ENCODE peak calls at places on chromosomes 3 and 15, in six cellular contexts. M is adrenal gland, Z is astrocyte of the spinal cord, C is AG09309, O is A549, V is stomach. N is an unnamed sample.

GRCh38 chr3:147189016-147189415 is 217.3 kb downstream of the ZIC4 start:
- DNase-seq in C (no peak), M (no peak), Z (peak), V (no peak), O (no peak), N (no peak)

GRCh38 chr3:130707914-130708601 is 38.6 kb downstream of the PIK3R4 start:
- DNase-seq in O (no peak), M (no peak), C (no peak), Z (no peak), V (no peak), N (no peak)

GRCh38 chr3:102158080-102158756 is 276.6 kb upstream of the ZPLD1 start:
- DNase-seq in M (no peak), C (no peak), V (no peak), Z (no peak), O (no peak), N (no peak)

GRCh38 chr15:101091080-101092017 is 160.5 kb downstream of the CHSY1 start:
- DNase-seq in M (peak), C (peak), O (no peak), V (no peak), Z (peak), N (peak)

GRCh38 chr15:78004222-78004727 is 73.2 kb downstream of the TBC1D2B start:
- DNase-seq in V (no peak), C (no peak), O (no peak), M (no peak), Z (no peak), N (no peak)

GRCh38 chr3:171649282-171649681 is 161.0 kb downstream of the PLD1 start:
- DNase-seq in M (no peak), C (no peak), V (no peak), Z (no peak), O (no peak), N (no peak)

GRCh38 chr3:86563358-86563970 is 427.5 kb downstream of the VGLL3 start:
- DNase-seq in M (no peak), V (no peak), O (peak), Z (peak), C (peak), N (peak)

GRCh38 chr15:47737424-47737823 is 20.1 kb downstream of the SEMA6D start:
- DNase-seq in O (no peak), M (no peak), Z (no peak), V (no peak), C (no peak), N (no peak)

GRCh38 chr15:60583946-60584345 is 105.0 kb upstream of the ICE2 start:
- DNase-seq in C (no peak), M (no peak), V (no peak), O (no peak), Z (no peak), N (no peak)

GRCh38 chr3:138445654-138446053 is 11.2 kb downstream of the ESYT3 start:
- DNase-seq in O (no peak), M (no peak), V (no peak), C (no peak), Z (no peak), N (no peak)

GRCh38 chr3:27171113-27171512 is 198.1 kb downstream of the NEK10 start:
- DNase-seq in C (no peak), V (no peak), M (no peak), Z (no peak), O (no peak), N (no peak)

GRCh38 chr15:56871867-56872266 is 46.6 kb upstream of the TCF12 start:
- DNase-seq in C (no peak), M (no peak), O (no peak), V (no peak), Z (peak), N (no peak)

GRCh38 chr3:11391172-11391879 is 119.1 kb downstream of the ATG7 start:
- DNase-seq in M (no peak), O (no peak), C (no peak), Z (no peak), V (no peak), N (no peak)

GRCh38 chr3:89227634-89228033 is 120.2 kb downstream of the EPHA3 start:
- DNase-seq in C (no peak), M (no peak), V (no peak), Z (peak), O (no peak), N (no peak)

GRCh38 chr3:98322101-98322500 is 31.6 kb upstream of the OR5K4 start:
- DNase-seq in Z (no peak), O (no peak), C (no peak), V (no peak), M (no peak), N (no peak)

GRCh38 chr15:29978411-29979382 is 104.1 kb upstream of the GOLGA8J start:
- DNase-seq in O (no peak), C (no peak), Z (peak), M (no peak), V (no peak), N (no peak)

GRCh38 chr3:31531992-31532586 is 636 bp upstream of the STT3B start:
- DNase-seq in V (peak), M (peak), C (peak), O (peak), Z (peak), N (peak)

GRCh38 chr15:99979371-99979770 is 246.1 kb upstream of the LYSMD4 start:
- DNase-seq in V (no peak), C (no peak), Z (no peak), O (no peak), M (no peak), N (no peak)

GRCh38 chr3:24020036-24020691 is 75.1 kb downstream of the NR1D2 start:
- DNase-seq in Z (no peak), M (no peak), C (no peak), V (no peak), O (no peak), N (no peak)

GRCh38 chr3:160392798-160393197 is 6.2 kb downstream of the IFT80 start:
- DNase-seq in M (no peak), V (no peak), C (no peak), O (no peak), Z (no peak), N (no peak)

GRCh38 chr3:104939196-104939595 is 427.5 kb upstream of the ALCAM start:
- DNase-seq in V (no peak), Z (no peak), C (no peak), O (no peak), M (no peak), N (no peak)

DNA sequence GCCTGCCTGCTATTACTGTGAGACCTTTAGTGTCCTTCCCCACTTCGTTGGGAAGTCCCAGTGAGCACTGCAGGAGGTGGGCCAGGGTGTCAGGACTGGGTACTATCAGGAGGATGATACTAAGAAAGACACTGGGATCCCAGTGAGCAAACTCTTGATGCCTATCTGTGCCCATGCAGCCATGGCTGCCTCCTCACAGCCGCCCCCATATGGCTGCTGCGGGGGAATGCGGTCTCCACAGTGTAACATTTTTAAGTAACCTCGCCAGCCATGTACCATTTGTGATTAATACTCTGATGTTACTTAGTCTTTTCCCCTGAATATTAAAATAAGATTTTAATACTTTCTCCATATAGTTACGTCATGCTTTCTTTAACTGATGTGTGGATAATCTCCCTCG is 312.2 kb downstream of the RYR3 start:
- DNase-seq in Z (no peak), V (no peak), C (no peak), M (no peak), O (no peak), N (no peak)
- TF ChIP-seq CTCF in Z (peak), V (no peak), C (no peak), M (no peak), O (no peak), N (no peak)

GRCh38 chr3:149941186-149941585 is 29.5 kb downstream of the PFN2 start:
- DNase-seq in Z (no peak), C (no peak), M (no peak), O (no peak), V (no peak), N (no peak)

GRCh38 chr3:149933008-149933407 is 37.7 kb downstream of the PFN2 start:
- DNase-seq in O (no peak), V (no peak), Z (no peak), C (no peak), M (no peak), N (no peak)

GRCh38 chr3:149934524-149934923 is 36.2 kb downstream of the PFN2 start:
- DNase-seq in M (peak), O (no peak), V (no peak), Z (peak), C (peak), N (no peak)

GRCh38 chr3:149933858-149934257 is 36.8 kb downstream of the PFN2 start:
- DNase-seq in M (no peak), O (no peak), Z (no peak), C (no peak), V (no peak), N (no peak)

GRCh38 chr3:149936812-149937230 is 33.9 kb downstream of the PFN2 start:
- DNase-seq in Z (peak), V (peak), O (peak), M (peak), C (no peak), N (peak)
- H3K4me3 ChIP-seq in Z (no peak), V (no peak), O (no peak), M (no peak), C (peak), N (no peak)

GRCh38 chr3:4449043-4449803 is 17.8 kb downstream of the SUMF1 start:
- DNase-seq in C (no peak), M (no peak), Z (no peak), V (no peak), O (no peak), N (no peak)
- TF ChIP-seq CTCF in C (no peak), M (no peak), Z (no peak), V (no peak), O (no peak), N (no peak)

GRCh38 chr3:128616516-128617269 is 33.9 kb downstream of the RPN1 start:
- DNase-seq in V (no peak), Z (no peak), O (no peak), M (no peak), C (no peak), N (no peak)
- H3K4me3 ChIP-seq in V (peak), Z (no peak), O (no peak), M (no peak), C (no peak), N (peak)

GRCh38 chr3:183515968-183516851 is 39.3 kb downstream of the KLHL6 start:
- DNase-seq in V (no peak), Z (no peak), O (no peak), M (no peak), C (no peak), N (no peak)
- TF ChIP-seq CTCF in V (no peak), Z (no peak), O (no peak), M (no peak), C (no peak), N (no peak)

GRCh38 chr3:189368384-189368783 is 196.6 kb downstream of the TPRG1 start:
- DNase-seq in V (no peak), C (no peak), O (no peak), M (no peak), Z (no peak), N (no peak)

GRCh38 chr3:189369636-189370035 is 197.9 kb downstream of the TPRG1 start:
- DNase-seq in V (no peak), C (no peak), O (no peak), M (no peak), Z (no peak), N (no peak)

GRCh38 chr3:189372205-189372764 is 200.5 kb downstream of the TPRG1 start:
- DNase-seq in V (no peak), Z (no peak), C (no peak), M (no peak), O (no peak), N (no peak)
- H3K4me3 ChIP-seq in V (no peak), Z (no peak), C (no peak), M (no peak), O (no peak), N (no peak)

GRCh38 chr3:127757979-127758378 is 64.3 kb downstream of the MGLL start:
- DNase-seq in C (no peak), V (no peak), O (no peak), M (no peak), Z (no peak), N (no peak)

GRCh38 chr3:127759826-127760225 is 62.5 kb downstream of the MGLL start:
- DNase-seq in O (no peak), V (no peak), M (no peak), Z (no peak), C (no peak), N (no peak)

GRCh38 chr3:127762077-127762786 is 60.1 kb downstream of the MGLL start:
- DNase-seq in V (no peak), O (no peak), Z (no peak), C (no peak), M (no peak), N (no peak)

GRCh38 chr3:127761101-127761802 is 61.1 kb downstream of the MGLL start:
- DNase-seq in O (no peak), Z (no peak), C (no peak), M (no peak), V (no peak), N (no peak)

GRCh38 chr3:127760361-127760760 is 62.0 kb downstream of the MGLL start:
- DNase-seq in M (no peak), O (no peak), V (no peak), Z (no peak), C (no peak), N (no peak)
- TF ChIP-seq CTCF in M (no peak), O (no peak), V (no peak), Z (no peak), C (no peak), N (no peak)